ENCODE peak calls at places on chromosome 13, in four cellular contexts. L, F, K and N are unnamed samples.

GRCh38 chr13:75795274-75795673 is 159.1 kb downstream of the LMO7 start:
- DNase-seq in K (no peak), F (no peak), L (no peak), N (no peak)

GRCh38 chr13:22812793-22813192 is 368.0 kb upstream of the SGCG start:
- DNase-seq in F (no peak), L (no peak), K (no peak), N (no peak)

GRCh38 chr13:50386527-50387123 is 371.4 kb downstream of the KCNRG start:
- DNase-seq in K (peak; percentile 78), L (peak; percentile 12), F (no peak), N (no peak)

GRCh38 chr13:109743706-109744453 is 42.5 kb downstream of the IRS2 start:
- DNase-seq in F (no peak), K (peak; percentile 89), L (peak; percentile 87), N (no peak)

GRCh38 chr13:34900288-34900739 is 41.8 kb upstream of the NBEA start:
- DNase-seq in F (no peak), L (no peak), K (no peak), N (no peak)

GRCh38 chr13:111325941-111326620 is 5.6 kb downstream of the TEX29 start:
- DNase-seq in F (no peak), L (no peak), K (no peak), N (no peak)

GRCh38 chr13:97768134-97768533 is 185.3 kb upstream of the IPO5 start:
- DNase-seq in L (no peak), F (no peak), K (no peak), N (no peak)

GRCh38 chr13:80030491-80030890 is 310.4 kb downstream of the SPRY2 start:
- DNase-seq in L (peak; percentile 88), F (no peak), K (peak; percentile 33), N (no peak)

GRCh38 chr13:61162636-61163035 is 253.0 kb downstream of the PCDH20 start:
- DNase-seq in F (no peak), L (peak; percentile 18), K (no peak), N (no peak)